ENCODE peak calls at places on chromosomes 4 and X, in seven cellular contexts. One of them, this sample, is unnamed.

GRCh38 chr4:7358100-7358735 is 76.5 kb downstream of the PSAPL1 start:
- DNase-seq in neural crest cell: no peak
- DNase-seq in stimulated activated CD4-positive, alpha-beta T cell treated with anti-CD3 and anti-CD28 coated beads, TNF-alpha, amount 100 ng/mL, for 48 hours: no peak
- DNase-seq in T-helper 2 cell: no peak
- DNase-seq in right cardiac atrium: peak; percentile 69
- DNase-seq in EL: peak; percentile 95
- DNase-seq in skeletal muscle cell: peak; percentile 74
- DNase-seq in this sample: no peak

GRCh38 chrX:8879750-8880149 is 78.6 kb upstream of the FAM9A start:
- DNase-seq in neural crest cell: peak; percentile 5
- DNase-seq in right cardiac atrium: no peak
- DNase-seq in T-helper 2 cell: no peak
- DNase-seq in skeletal muscle cell: no peak
- DNase-seq in stimulated activated CD4-positive, alpha-beta T cell treated with anti-CD3 and anti-CD28 coated beads, TNF-alpha, amount 100 ng/mL, for 48 hours: no peak
- DNase-seq in EL: peak; percentile 21
- DNase-seq in this sample: peak; percentile 8

GRCh38 chrX:148024425-148025148 is 43.5 kb downstream of the FMR1NB start:
- DNase-seq in neural crest cell: no peak
- DNase-seq in EL: no peak
- DNase-seq in stimulated activated CD4-positive, alpha-beta T cell treated with anti-CD3 and anti-CD28 coated beads, TNF-alpha, amount 100 ng/mL, for 48 hours: no peak
- DNase-seq in T-helper 2 cell: no peak
- DNase-seq in right cardiac atrium: no peak
- DNase-seq in skeletal muscle cell: no peak
- DNase-seq in this sample: peak; percentile 30

GRCh38 chr4:152328595-152328994 is 207.3 kb downstream of the FBXW7 start:
- DNase-seq in neural crest cell: no peak
- DNase-seq in right cardiac atrium: no peak
- DNase-seq in skeletal muscle cell: no peak
- DNase-seq in T-helper 2 cell: no peak
- DNase-seq in stimulated activated CD4-positive, alpha-beta T cell treated with anti-CD3 and anti-CD28 coated beads, TNF-alpha, amount 100 ng/mL, for 48 hours: no peak
- DNase-seq in EL: peak; percentile 70
- DNase-seq in this sample: no peak

GRCh38 chrX:97367149-97367548 is 483.4 kb downstream of the RPA4 start:
- DNase-seq in T-helper 2 cell: no peak
- DNase-seq in stimulated activated CD4-positive, alpha-beta T cell treated with anti-CD3 and anti-CD28 coated beads, TNF-alpha, amount 100 ng/mL, for 48 hours: no peak
- DNase-seq in EL: no peak
- DNase-seq in neural crest cell: no peak
- DNase-seq in right cardiac atrium: no peak
- DNase-seq in skeletal muscle cell: peak; percentile 36
- DNase-seq in this sample: no peak

GRCh38 chrX:71420686-71421085 is 54.5 kb downstream of the TAF1 start:
- DNase-seq in neural crest cell: no peak
- DNase-seq in T-helper 2 cell: no peak
- DNase-seq in EL: no peak
- DNase-seq in skeletal muscle cell: no peak
- DNase-seq in right cardiac atrium: no peak
- DNase-seq in stimulated activated CD4-positive, alpha-beta T cell treated with anti-CD3 and anti-CD28 coated beads, TNF-alpha, amount 100 ng/mL, for 48 hours: no peak
- DNase-seq in this sample: no peak

GRCh38 chrX:149274516-149275105 is 230.5 kb downstream of the IDS start:
- DNase-seq in stimulated activated CD4-positive, alpha-beta T cell treated with anti-CD3 and anti-CD28 coated beads, TNF-alpha, amount 100 ng/mL, for 48 hours: no peak
- DNase-seq in EL: no peak
- DNase-seq in skeletal muscle cell: no peak
- DNase-seq in T-helper 2 cell: no peak
- DNase-seq in right cardiac atrium: no peak
- DNase-seq in neural crest cell: no peak
- DNase-seq in this sample: no peak

GRCh38 chr4:183798249-183798920 is 106.7 kb upstream of the STOX2 start:
- DNase-seq in stimulated activated CD4-positive, alpha-beta T cell treated with anti-CD3 and anti-CD28 coated beads, TNF-alpha, amount 100 ng/mL, for 48 hours: no peak
- DNase-seq in right cardiac atrium: peak; percentile 51
- DNase-seq in neural crest cell: no peak
- DNase-seq in skeletal muscle cell: no peak
- DNase-seq in EL: no peak
- DNase-seq in T-helper 2 cell: no peak
- DNase-seq in this sample: no peak

GRCh38 chr4:105840426-105841174 is 54.7 kb upstream of the NPNT start:
- DNase-seq in stimulated activated CD4-positive, alpha-beta T cell treated with anti-CD3 and anti-CD28 coated beads, TNF-alpha, amount 100 ng/mL, for 48 hours: no peak
- DNase-seq in T-helper 2 cell: no peak
- DNase-seq in skeletal muscle cell: no peak
- DNase-seq in right cardiac atrium: no peak
- DNase-seq in EL: no peak
- DNase-seq in neural crest cell: no peak
- DNase-seq in this sample: no peak

GRCh38 chr4:17189322-17189721 is 290.9 kb upstream of the LDB2 start:
- DNase-seq in EL: peak; percentile 19
- DNase-seq in skeletal muscle cell: no peak
- DNase-seq in neural crest cell: no peak
- DNase-seq in stimulated activated CD4-positive, alpha-beta T cell treated with anti-CD3 and anti-CD28 coated beads, TNF-alpha, amount 100 ng/mL, for 48 hours: no peak
- DNase-seq in T-helper 2 cell: no peak
- DNase-seq in right cardiac atrium: peak; percentile 37
- DNase-seq in this sample: no peak

GRCh38 chr4:169604131-169604900 is 8.1 kb downstream of the NEK1 start:
- DNase-seq in neural crest cell: no peak
- DNase-seq in EL: peak; percentile 66
- DNase-seq in skeletal muscle cell: no peak
- DNase-seq in T-helper 2 cell: no peak
- DNase-seq in stimulated activated CD4-positive, alpha-beta T cell treated with anti-CD3 and anti-CD28 coated beads, TNF-alpha, amount 100 ng/mL, for 48 hours: no peak
- DNase-seq in right cardiac atrium: no peak
- DNase-seq in this sample: peak; percentile 34

GRCh38 chrX:70082723-70083122 is 20.5 kb downstream of the OTUD6A start:
- DNase-seq in right cardiac atrium: no peak
- DNase-seq in stimulated activated CD4-positive, alpha-beta T cell treated with anti-CD3 and anti-CD28 coated beads, TNF-alpha, amount 100 ng/mL, for 48 hours: no peak
- DNase-seq in T-helper 2 cell: no peak
- DNase-seq in skeletal muscle cell: no peak
- DNase-seq in EL: no peak
- DNase-seq in neural crest cell: no peak
- DNase-seq in this sample: no peak

GRCh38 chrX:17164936-17165335 is 210.1 kb upstream of the NHS start:
- DNase-seq in skeletal muscle cell: no peak
- DNase-seq in T-helper 2 cell: no peak
- DNase-seq in stimulated activated CD4-positive, alpha-beta T cell treated with anti-CD3 and anti-CD28 coated beads, TNF-alpha, amount 100 ng/mL, for 48 hours: no peak
- DNase-seq in neural crest cell: no peak
- DNase-seq in right cardiac atrium: no peak
- DNase-seq in EL: no peak
- DNase-seq in this sample: no peak

GRCh38 chr4:132316738-132317137 is 832.4 kb upstream of the PCDH10 start:
- DNase-seq in T-helper 2 cell: no peak
- DNase-seq in right cardiac atrium: no peak
- DNase-seq in stimulated activated CD4-positive, alpha-beta T cell treated with anti-CD3 and anti-CD28 coated beads, TNF-alpha, amount 100 ng/mL, for 48 hours: no peak
- DNase-seq in EL: no peak
- DNase-seq in skeletal muscle cell: no peak
- DNase-seq in neural crest cell: no peak
- DNase-seq in this sample: no peak

GRCh38 chrX:115460565-115460888 is 100.4 kb upstream of the PLS3 start:
- DNase-seq in EL: no peak
- DNase-seq in stimulated activated CD4-positive, alpha-beta T cell treated with anti-CD3 and anti-CD28 coated beads, TNF-alpha, amount 100 ng/mL, for 48 hours: no peak
- DNase-seq in skeletal muscle cell: no peak
- DNase-seq in neural crest cell: no peak
- DNase-seq in T-helper 2 cell: no peak
- DNase-seq in right cardiac atrium: no peak
- DNase-seq in this sample: no peak

GRCh38 chrX:45769919-45770582 is 569.4 kb upstream of the DIPK2B start:
- DNase-seq in stimulated activated CD4-positive, alpha-beta T cell treated with anti-CD3 and anti-CD28 coated beads, TNF-alpha, amount 100 ng/mL, for 48 hours: no peak
- DNase-seq in EL: peak; percentile 87
- DNase-seq in right cardiac atrium: peak; percentile 81
- DNase-seq in neural crest cell: peak; percentile 16
- DNase-seq in skeletal muscle cell: peak; percentile 74
- DNase-seq in T-helper 2 cell: no peak
- DNase-seq in this sample: peak; percentile 72

GRCh38 chr4:10569491-10569890 is 112.3 kb upstream of the ZNF518B start:
- DNase-seq in right cardiac atrium: no peak
- DNase-seq in stimulated activated CD4-positive, alpha-beta T cell treated with anti-CD3 and anti-CD28 coated beads, TNF-alpha, amount 100 ng/mL, for 48 hours: no peak
- DNase-seq in T-helper 2 cell: no peak
- DNase-seq in skeletal muscle cell: no peak
- DNase-seq in neural crest cell: no peak
- DNase-seq in EL: no peak
- DNase-seq in this sample: no peak

GRCh38 chr4:187586892-187587291 is 408.7 kb upstream of the ZFP42 start:
- DNase-seq in neural crest cell: no peak
- DNase-seq in EL: no peak
- DNase-seq in stimulated activated CD4-positive, alpha-beta T cell treated with anti-CD3 and anti-CD28 coated beads, TNF-alpha, amount 100 ng/mL, for 48 hours: no peak
- DNase-seq in skeletal muscle cell: no peak
- DNase-seq in right cardiac atrium: no peak
- DNase-seq in T-helper 2 cell: no peak
- DNase-seq in this sample: no peak

GRCh38 chr4:174794706-174795105 is 34.3 kb downstream of the GLRA3 start:
- DNase-seq in skeletal muscle cell: peak; percentile 4
- DNase-seq in right cardiac atrium: no peak
- DNase-seq in neural crest cell: no peak
- DNase-seq in EL: peak; percentile 4
- DNase-seq in stimulated activated CD4-positive, alpha-beta T cell treated with anti-CD3 and anti-CD28 coated beads, TNF-alpha, amount 100 ng/mL, for 48 hours: no peak
- DNase-seq in T-helper 2 cell: no peak
- DNase-seq in this sample: no peak

GRCh38 chrX:41275661-41276609 is 58.0 kb upstream of the DDX3X start:
- DNase-seq in right cardiac atrium: peak; percentile 88
- DNase-seq in stimulated activated CD4-positive, alpha-beta T cell treated with anti-CD3 and anti-CD28 coated beads, TNF-alpha, amount 100 ng/mL, for 48 hours: no peak
- DNase-seq in T-helper 2 cell: no peak
- DNase-seq in EL: peak; percentile 60
- DNase-seq in neural crest cell: peak; percentile 50
- DNase-seq in skeletal muscle cell: no peak
- DNase-seq in this sample: peak; percentile 50

GRCh38 chrX:51931761-51932160 is 38.3 kb downstream of the MAGED1 start:
- DNase-seq in stimulated activated CD4-positive, alpha-beta T cell treated with anti-CD3 and anti-CD28 coated beads, TNF-alpha, amount 100 ng/mL, for 48 hours: no peak
- DNase-seq in EL: no peak
- DNase-seq in right cardiac atrium: no peak
- DNase-seq in neural crest cell: no peak
- DNase-seq in skeletal muscle cell: no peak
- DNase-seq in T-helper 2 cell: no peak
- DNase-seq in this sample: no peak

GRCh38 chrX:107971636-107972035 is 10.5 kb downstream of the TEX13B start:
- DNase-seq in skeletal muscle cell: no peak
- DNase-seq in T-helper 2 cell: no peak
- DNase-seq in neural crest cell: no peak
- DNase-seq in stimulated activated CD4-positive, alpha-beta T cell treated with anti-CD3 and anti-CD28 coated beads, TNF-alpha, amount 100 ng/mL, for 48 hours: no peak
- DNase-seq in EL: no peak
- DNase-seq in right cardiac atrium: no peak
- DNase-seq in this sample: no peak

GRCh38 chr4:113760094-113760851 is 1.3 kb downstream of the CAMK2D start:
- DNase-seq in stimulated activated CD4-positive, alpha-beta T cell treated with anti-CD3 and anti-CD28 coated beads, TNF-alpha, amount 100 ng/mL, for 48 hours: no peak
- DNase-seq in neural crest cell: peak; percentile 3
- DNase-seq in right cardiac atrium: peak; percentile 74
- DNase-seq in EL: peak; percentile 53
- DNase-seq in T-helper 2 cell: peak; percentile 23
- DNase-seq in skeletal muscle cell: no peak
- DNase-seq in this sample: peak; percentile 52

GRCh38 chrX:22056235-22056634 is 24.1 kb downstream of the PHEX start:
- DNase-seq in stimulated activated CD4-positive, alpha-beta T cell treated with anti-CD3 and anti-CD28 coated beads, TNF-alpha, amount 100 ng/mL, for 48 hours: no peak
- DNase-seq in skeletal muscle cell: no peak
- DNase-seq in T-helper 2 cell: no peak
- DNase-seq in EL: no peak
- DNase-seq in right cardiac atrium: peak; percentile 28
- DNase-seq in neural crest cell: no peak
- DNase-seq in this sample: no peak

GRCh38 chr4:42397256-42397634 is at the start of gene SHISA3:
- DNase-seq in neural crest cell: peak; percentile 43
- DNase-seq in T-helper 2 cell: no peak
- DNase-seq in skeletal muscle cell: no peak
- DNase-seq in stimulated activated CD4-positive, alpha-beta T cell treated with anti-CD3 and anti-CD28 coated beads, TNF-alpha, amount 100 ng/mL, for 48 hours: no peak
- DNase-seq in right cardiac atrium: peak; percentile 83
- DNase-seq in EL: no peak
- DNase-seq in this sample: peak; percentile 67

This sample was measured in GM12865.